ENCODE peak calls at places on chromosomes 3 and 15, in four cellular contexts. Y is T-helper 9 cell; V is NCI-H460; T is stimulated activated CD8-positive, alpha-beta memory T cell treated with anti-CD3 and anti-CD28 coated beads, Interleukin-15, amount 100 ng/mL, for 4 hours. M is an unnamed sample.

GRCh38 chr3:110598847-110599490 is 472.6 kb upstream of the NECTIN3 start:
- DNase-seq in Y (no peak), V (no peak), T (no peak), M (no peak)

GRCh38 chr3:58755153-58755552 is 88.6 kb upstream of the FAM3D start:
- DNase-seq in Y (no peak), V (no peak), T (no peak), M (no peak)

GRCh38 chr15:85793641-85794597 is 806 bp downstream of the KLHL25 start:
- DNase-seq in Y (peak), V (no peak), T (no peak), M (peak)

GRCh38 chr15:51312754-51313390 is 25.5 kb downstream of the CYP19A1 start:
- DNase-seq in Y (no peak), V (no peak), T (no peak), M (no peak)

GRCh38 chr3:23248594-23249131 is 45.5 kb downstream of the UBE2E2 start:
- DNase-seq in Y (no peak), V (no peak), T (no peak), M (no peak)

GRCh38 chr3:22887664-22888291 is 315.3 kb upstream of the UBE2E2 start:
- DNase-seq in Y (no peak), V (peak), T (no peak), M (no peak)

GRCh38 chr3:127032296-127032990 is 49.5 kb downstream of the PLXNA1 start:
- DNase-seq in Y (no peak), V (no peak), T (no peak), M (no peak)

GRCh38 chr3:194300392-194300758 is 50.8 kb downstream of the CPN2 start:
- DNase-seq in Y (no peak), V (no peak), T (no peak), M (no peak)

GRCh38 chr15:72813345-72814004 is 29.9 kb upstream of the ADPGK start:
- DNase-seq in Y (no peak), V (no peak), T (no peak), M (no peak)

GRCh38 chr3:49492969-49493368 is 22.9 kb downstream of the DAG1 start:
- DNase-seq in Y (no peak), V (no peak), T (no peak), M (no peak)

GRCh38 chr15:99169769-99170311 is 65.0 kb downstream of the SYNM start:
- DNase-seq in Y (no peak), V (no peak), T (no peak), M (no peak)

GRCh38 chr3:149958171-149958796 is 12.4 kb downstream of the PFN2 start:
- DNase-seq in Y (no peak), V (no peak), T (no peak), M (no peak)

GRCh38 chr15:38714309-38715072 is 149.9 kb upstream of the RASGRP1 start:
- DNase-seq in Y (no peak), V (no peak), T (no peak), M (no peak)

M was measured in effector CD4-positive, alpha-beta T cell.